ENCODE peak calls at places on chromosome 10, in four cellular contexts. K, I, C and F are unnamed samples. For H3K4me1, the result is how much of the 10 kb centered on the place peaks cover.

GRCh38 chr10:22251751-22252285 is 34.0 kb upstream of the EBLN1 start:
- DNase-seq in K (no peak), I (no peak), C (peak), F (peak)

GRCh38 chr10:69527961-69528360 is 45.3 kb downstream of the NEUROG3 start:
- DNase-seq in K (no peak), I (no peak), C (no peak), F (no peak)

GRCh38 chr10:103745264-103746247 is 109.8 kb downstream of the SH3PXD2A start:
- DNase-seq in K (no peak), I (no peak), C (no peak), F (peak)

GRCh38 chr10:14468022-14468421 is 137.3 kb upstream of the FRMD4A start:
- DNase-seq in K (no peak), I (no peak), C (no peak), F (no peak)

GRCh38 chr10:526651-527312 is 162.7 kb downstream of the DIP2C start:
- DNase-seq in K (no peak), I (no peak), C (peak), F (no peak)

GRCh38 chr10:6300106-6300783 is 97.5 kb downstream of the PFKFB3 start:
- DNase-seq in K (no peak), I (no peak), C (no peak), F (peak)

GRCh38 chr10:124680675-124681074 is 63.5 kb downstream of the FAM53B start:
- DNase-seq in K (peak), I (no peak), C (peak), F (no peak)

GRCh38 chr10:12471135-12471534 is 121.8 kb downstream of the CAMK1D start:
- DNase-seq in K (no peak), I (peak), C (no peak), F (no peak)

GRCh38 chr10:8369666-8370065 is 315.2 kb downstream of the GATA3 start:
- DNase-seq in K (no peak), I (no peak), C (no peak), F (peak)

GRCh38 chr10:95462740-95463667 is 98.2 kb downstream of the SORBS1 start:
- DNase-seq in K (no peak), I (no peak), C (no peak), F (no peak)

GRCh38 chr10:100710151-100710871 is 35.1 kb upstream of the PAX2 start:
- DNase-seq in K (no peak), I (no peak), C (no peak), F (no peak)

GRCh38 chr10:6843477-6843876 is 263.4 kb upstream of the PRKCQ start:
- DNase-seq in K (no peak), I (no peak), C (no peak), F (peak)

GRCh38 chr10:102515724-102516123 is 12.0 kb downstream of the SUFU start:
- DNase-seq in K (no peak), I (no peak), C (no peak), F (no peak)

GRCh38 chr10:10870523-10871241 is 147.0 kb upstream of the CELF2 start:
- DNase-seq in K (no peak), I (no peak), C (no peak), F (peak)

GRCh38 chr10:68402271-68402670 is 4.8 kb downstream of the RUFY2 start:
- DNase-seq in K (no peak), I (no peak), C (no peak), F (no peak)

GRCh38 chr10:122492955-122493597 is 31.7 kb downstream of the HTRA1 start:
- DNase-seq in K (no peak), I (no peak), C (peak), F (no peak)

GRCh38 chr10:132192991-132193670 is 6.4 kb downstream of the DPYSL4 start:
- DNase-seq in K (no peak), I (no peak), C (no peak), F (no peak)

GRCh38 chr10:95504187-95504800 is 56.9 kb downstream of the SORBS1 start:
- DNase-seq in K (no peak), I (no peak), C (no peak), F (no peak)

GRCh38 chr10:69497611-69498390 is 46.5 kb downstream of the TSPAN15 start:
- DNase-seq in K (no peak), I (peak), C (peak), F (no peak)

GRCh38 chr10:88386204-88386877 is 196.8 kb downstream of the RNLS start:
- DNase-seq in K (no peak), I (peak), C (no peak), F (no peak)

GRCh38 chr10:110304394-110304779 is 333 bp downstream of the SMNDC1 start:
- DNase-seq in K (no peak), I (no peak), C (no peak), F (no peak)

GRCh38 chr10:99754670-99755069 is 22.6 kb downstream of the CUTC start:
- DNase-seq in K (no peak), I (no peak), C (no peak), F (no peak)

GRCh38 chr10:104262055-104262454 is 6.9 kb upstream of the GSTO2 start:
- DNase-seq in K (no peak), I (no peak), C (no peak), F (no peak)

GRCh38 chr10:78579995-78580394 is 488.8 kb upstream of the ZMIZ1 start:
- DNase-seq in K (no peak), I (peak), C (no peak), F (peak)

GRCh38 chr10:72821606-72822005 is 71.9 kb upstream of the OIT3 start:
- DNase-seq in K (no peak), I (no peak), C (no peak), F (no peak)

GRCh38 chr10:61903991-61904350 is 2.5 kb downstream of the ARID5B start:
- DNase-seq in K (no peak), I (no peak), C (no peak), F (peak)

GRCh38 chr10:72083234-72084093 is 4.9 kb downstream of the SPOCK2 start:
- DNase-seq in K (no peak), I (no peak), C (no peak), F (no peak)

GRCh38 chr10:131847241-131847783 is 53.5 kb upstream of the PPP2R2D start:
- DNase-seq in K (no peak), I (no peak), C (peak), F (no peak)

GRCh38 chr10:47360419-47361040 is 12.4 kb downstream of the RBP3 start:
- DNase-seq in K (no peak), I (no peak), C (no peak), F (no peak)

GRCh38 chr10:16944081-16944922 is 127.1 kb upstream of the RSU1 start:
- DNase-seq in K (no peak), I (no peak), C (no peak), F (peak)

GRCh38 chr10:13100349-13101294 is 659 bp downstream of the OPTN start:
- DNase-seq in K (no peak), I (peak), C (peak), F (no peak)

DNA sequence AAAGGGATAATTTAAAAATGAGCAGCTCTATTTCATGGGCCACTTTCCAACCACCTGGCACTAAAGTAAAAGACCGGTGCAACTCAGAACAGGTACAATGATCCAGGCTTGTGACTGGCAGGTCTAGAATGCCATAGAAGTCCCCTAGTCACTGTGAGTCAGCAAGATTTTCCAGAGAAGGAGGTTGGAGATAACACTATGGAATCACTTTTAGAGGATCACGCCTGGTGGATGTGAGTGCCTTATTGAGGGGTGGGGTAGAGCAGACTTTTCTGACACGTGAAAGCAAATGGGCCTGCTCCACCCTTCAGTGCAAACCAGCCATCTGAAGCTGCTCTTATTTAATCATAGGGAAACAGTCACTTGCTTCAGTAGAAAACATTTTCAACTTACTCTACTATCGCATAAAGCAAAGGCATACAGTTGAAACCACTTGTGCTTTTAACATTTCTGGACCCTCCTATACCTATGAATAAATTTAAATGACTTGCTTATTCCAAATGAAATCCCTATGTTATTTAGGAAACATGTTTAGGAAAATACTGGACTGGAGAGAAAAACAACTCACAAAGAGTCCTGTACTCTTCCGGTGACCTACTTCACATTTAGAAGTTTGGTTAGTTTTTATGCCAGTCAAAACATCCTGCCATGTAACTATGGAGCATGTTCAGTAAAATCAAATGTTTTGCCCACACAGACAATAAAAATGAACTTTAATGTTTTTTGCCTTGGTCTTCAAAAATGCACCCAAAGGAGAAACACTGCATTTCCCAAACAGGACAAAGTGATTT is 21.5 kb upstream of the AKR1C1 start:
- DNase-seq in K (no peak), I (no peak), C (no peak), F (no peak)
- H3K4me1 ChIP-seq in K (under half), I (under half), C (under half), F (under half)

DNA sequence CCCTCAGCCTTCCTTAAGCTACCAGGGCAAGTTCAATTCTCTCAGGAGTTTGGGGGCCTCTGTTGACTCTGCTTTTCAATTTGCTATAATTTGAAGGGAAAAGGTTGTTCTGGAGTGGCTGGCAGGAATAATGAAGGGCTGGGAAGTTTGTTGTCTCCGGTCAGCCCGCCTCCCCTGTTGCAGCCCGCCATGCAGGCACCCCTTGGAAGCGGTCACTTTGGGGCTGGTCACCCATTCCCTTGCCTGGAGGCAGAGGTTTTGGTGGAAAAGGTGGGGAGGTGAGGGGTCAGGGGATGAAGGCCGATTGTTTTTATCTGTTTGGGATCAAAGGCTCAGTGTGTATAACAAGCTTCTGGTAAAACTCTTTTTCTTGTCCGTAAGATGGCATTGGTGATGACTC is 79.1 kb downstream of the GRK5 start:
- DNase-seq in K (no peak), I (no peak), C (no peak), F (no peak)
- H3K4me1 ChIP-seq in K (under half), I (under half), C (half or more), F (half or more)

GRCh38 chr10:43393606-43394360 is 15.2 kb downstream of the HNRNPF start:
- DNase-seq in K (no peak), I (no peak), C (no peak), F (no peak)

GRCh38 chr10:43394868-43395267 is 14.1 kb downstream of the HNRNPF start:
- DNase-seq in K (no peak), I (no peak), C (no peak), F (no peak)

GRCh38 chr10:43396928-43397624 is 11.9 kb downstream of the HNRNPF start:
- DNase-seq in K (peak), I (peak), C (peak), F (peak)

GRCh38 chr10:43395571-43396060 is 13.4 kb downstream of the HNRNPF start:
- DNase-seq in K (no peak), I (no peak), C (no peak), F (peak)

DNA sequence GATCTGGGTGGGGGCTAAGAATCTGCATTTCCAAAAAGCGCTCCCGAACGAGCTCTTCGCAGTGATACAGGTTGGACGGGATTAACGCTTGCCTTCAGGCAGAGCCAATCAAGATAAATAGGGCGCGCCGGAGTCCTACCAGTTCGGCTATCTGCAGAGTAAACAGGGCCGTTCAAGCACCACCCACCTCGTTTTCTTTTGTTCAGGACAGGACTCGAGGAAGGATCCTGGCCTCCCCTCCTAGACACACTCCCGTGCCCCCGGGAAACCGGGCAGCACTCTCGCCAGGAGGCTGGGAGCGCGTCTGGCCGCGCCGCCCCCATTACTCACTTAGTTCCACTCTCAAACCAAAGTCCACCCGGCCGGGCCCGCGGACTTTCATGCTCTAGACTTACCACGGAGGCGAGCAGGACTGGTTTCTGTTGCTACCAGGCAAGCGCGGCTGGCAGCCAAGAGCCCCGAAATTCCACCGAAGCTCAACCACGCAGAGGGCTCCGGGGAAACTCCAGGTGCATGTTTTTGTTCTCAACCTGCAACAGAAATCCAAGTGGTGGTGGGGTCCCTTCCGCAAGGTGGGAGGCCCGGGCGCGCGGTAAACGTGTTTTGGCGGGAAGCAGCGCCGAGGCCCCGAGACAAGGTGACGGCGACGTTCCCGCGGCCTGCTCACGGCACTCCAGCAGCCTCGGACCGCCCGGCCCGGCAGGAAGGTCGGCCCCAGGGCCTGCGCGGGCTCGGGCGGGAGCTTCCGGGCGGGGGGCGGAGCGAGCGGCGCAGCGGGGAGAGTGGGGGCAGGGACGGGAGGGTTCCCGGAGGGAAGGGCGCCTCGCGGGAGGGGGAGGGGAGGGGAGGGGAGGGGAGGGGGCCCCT is 12.7 kb downstream of the HNRNPF start:
- DNase-seq in K (no peak), I (peak), C (peak), F (peak)
- H3K4me1 ChIP-seq in K (under half), I (half or more), C (half or more), F (under half)

GRCh38 chr10:112990271-112990670 is 40.2 kb downstream of the TCF7L2 start:
- DNase-seq in K (no peak), I (no peak), C (no peak), F (no peak)
- H3K4me1 ChIP-seq in K (under half), I (under half), C (under half), F (under half)